ENCODE peak calls at places on chromosome 6, in nine cellular contexts. T is stimulated activated CD4-positive, alpha-beta T cell treated with anti-CD3 and anti-CD28 coated beads, TNF-alpha, amount 100 ng/mL, for 1 hour; J is MM.1S; O is neural crest cell; R is NB4; L is fibroblast of the aortic adventitia; V is sciatic nerve; W is immature natural killer cell; D is tibial nerve. P is an unnamed sample.
A peak's percentile ranks its signal among the peaks of the same experiment; 100 is the strongest.

GRCh38 chr6:8013763-8014162 is 50.4 kb downstream of the BLOC1S5 start:
- DNase-seq in L (no peak), V (no peak), O (no peak), R (no peak), D (no peak), W (no peak), T (no peak), J (no peak), P (no peak)

GRCh38 chr6:150269857-150270223 is 99.0 kb upstream of the IYD start:
- DNase-seq in D (no peak), R (no peak), W (no peak), V (no peak), T (no peak), J (no peak), L (peak; percentile 45), O (no peak), P (no peak)

GRCh38 chr6:43383021-43383667 is 13.7 kb upstream of the ZNF318 start:
- DNase-seq in W (no peak), T (no peak), V (no peak), R (no peak), O (no peak), L (peak; percentile 81), J (no peak), D (no peak), P (no peak)

GRCh38 chr6:121608270-121608669 is 172.8 kb downstream of the GJA1 start:
- DNase-seq in W (no peak), J (no peak), R (no peak), T (no peak), V (no peak), D (no peak), L (no peak), O (no peak), P (no peak)

GRCh38 chr6:15444081-15444731 is 198.3 kb downstream of the JARID2 start:
- DNase-seq in T (no peak), W (no peak), J (no peak), L (no peak), R (no peak), D (no peak), V (no peak), O (no peak), P (no peak)

GRCh38 chr6:11595903-11596302 is 58.4 kb downstream of the TMEM170B start:
- DNase-seq in R (peak; percentile 31), W (no peak), L (no peak), V (no peak), D (no peak), O (no peak), J (no peak), T (no peak), P (no peak)

GRCh38 chr6:6629416-6629815 is 40.9 kb downstream of the LY86 start:
- DNase-seq in L (no peak), D (no peak), W (no peak), O (no peak), R (no peak), V (no peak), T (no peak), J (no peak), P (no peak)

GRCh38 chr6:87636313-87636712 is 46.4 kb downstream of the ORC3 start:
- DNase-seq in J (peak; percentile 72), T (no peak), L (no peak), O (no peak), R (no peak), V (no peak), D (no peak), W (no peak), P (no peak)

GRCh38 chr6:12296255-12296573 is 6.1 kb downstream of the EDN1 start:
- DNase-seq in W (no peak), V (no peak), J (no peak), R (no peak), O (no peak), D (no peak), L (peak; percentile 94), T (no peak), P (no peak)

GRCh38 chr6:157607317-157608109 is 215.5 kb upstream of the SNX9 start:
- DNase-seq in J (no peak), D (no peak), L (no peak), O (no peak), W (no peak), R (peak; percentile 69), T (no peak), V (no peak), P (no peak)

GRCh38 chr6:154732538-154732823 is 735 bp upstream of the SCAF8 start:
- DNase-seq in O (no peak), T (no peak), R (no peak), J (no peak), V (no peak), W (no peak), D (no peak), L (no peak), P (no peak)

GRCh38 chr6:55980627-55981211 is 105.3 kb upstream of the BMP5 start:
- DNase-seq in T (no peak), O (peak; percentile 58), R (peak; percentile 48), D (peak; percentile 65), L (peak; percentile 76), W (no peak), V (no peak), J (peak; percentile 29), P (no peak)

GRCh38 chr6:39263299-39264037 is 34.2 kb upstream of the KCNK5 start:
- DNase-seq in W (no peak), R (peak; percentile 79), V (no peak), L (no peak), D (no peak), J (no peak), O (no peak), T (no peak), P (no peak)

GRCh38 chr6:19538086-19538485 is 299.1 kb upstream of the ID4 start:
- DNase-seq in V (no peak), R (no peak), T (no peak), L (no peak), D (no peak), J (peak; percentile 62), W (no peak), O (no peak), P (no peak)

GRCh38 chr6:2165216-2165725 is 80.1 kb downstream of the GMDS start:
- DNase-seq in D (no peak), R (no peak), T (no peak), O (no peak), J (no peak), L (no peak), V (no peak), W (no peak), P (no peak)

GRCh38 chr6:169669889-169670288 is 31.9 kb downstream of the WDR27 start:
- DNase-seq in V (no peak), R (peak; percentile 39), D (peak; percentile 33), T (no peak), J (no peak), L (no peak), W (no peak), O (no peak), P (peak; percentile 89)

GRCh38 chr6:37005061-37005810 is at the start of gene FGD2:
- DNase-seq in J (no peak), D (no peak), R (peak; percentile 85), W (no peak), O (no peak), V (no peak), L (no peak), T (no peak), P (no peak)

GRCh38 chr6:106547961-106548453 is 81.3 kb downstream of the RTN4IP1 start:
- DNase-seq in R (peak; percentile 37), V (no peak), J (no peak), T (no peak), D (no peak), O (no peak), W (no peak), L (peak; percentile 81), P (peak; percentile 22)

GRCh38 chr6:69729870-69730449 is 66.8 kb downstream of the LMBRD1 start:
- DNase-seq in R (peak; percentile 7), L (peak; percentile 23), D (no peak), T (no peak), V (no peak), O (no peak), W (no peak), J (peak; percentile 7), P (no peak)

GRCh38 chr6:70150521-70150920 is 152.4 kb downstream of the COL9A1 start:
- DNase-seq in D (no peak), L (no peak), O (no peak), W (no peak), J (no peak), V (no peak), T (no peak), R (no peak), P (no peak)

GRCh38 chr6:42260972-42261371 is 43.3 kb upstream of the MRPS10 start:
- DNase-seq in R (peak; percentile 65), V (no peak), T (no peak), W (peak; percentile 24), O (peak; percentile 26), J (no peak), D (no peak), L (no peak), P (no peak)

GRCh38 chr6:86916393-86916792 is 20.9 kb upstream of the HTR1E start:
- DNase-seq in T (no peak), D (no peak), L (no peak), J (no peak), W (no peak), O (no peak), R (no peak), V (no peak), P (no peak)

GRCh38 chr6:4370066-4370465 is 234.7 kb upstream of the ECI2 start:
- DNase-seq in L (peak; percentile 92), T (no peak), J (no peak), O (no peak), V (no peak), R (no peak), D (no peak), W (no peak), P (no peak)

GRCh38 chr6:125154184-125155135 is 887 bp downstream of the TPD52L1 start:
- DNase-seq in T (no peak), L (peak; percentile 14), V (peak; percentile 61), J (no peak), D (peak; percentile 7), O (peak; percentile 23), W (no peak), R (no peak), P (no peak)

GRCh38 chr6:166351715-166352285 is 9.5 kb upstream of the SFT2D1 start:
- DNase-seq in T (no peak), V (no peak), W (no peak), J (peak; percentile 12), L (no peak), R (peak; percentile 85), O (no peak), D (peak; percentile 13), P (no peak)

GRCh38 chr6:159969204-159969912 is 476 bp downstream of the IGF2R start:
- DNase-seq in O (peak; percentile 44), W (no peak), L (no peak), R (peak; percentile 70), J (no peak), T (no peak), V (peak; percentile 79), D (no peak), P (no peak)

GRCh38 chr6:11364971-11365397 is 132.5 kb upstream of the NEDD9 start:
- DNase-seq in O (no peak), J (no peak), L (no peak), W (no peak), V (no peak), D (peak; percentile 59), R (no peak), T (no peak), P (peak; percentile 90)

GRCh38 chr6:157667211-157668033 is 155.6 kb upstream of the SNX9 start:
- DNase-seq in T (no peak), L (peak; percentile 81), R (peak; percentile 88), W (peak; percentile 34), J (peak; percentile 32), D (peak; percentile 73), V (no peak), O (peak; percentile 61), P (peak; percentile 15)

GRCh38 chr6:13923527-13924145 is 1.1 kb upstream of the RNF182 start:
- DNase-seq in T (no peak), V (no peak), R (peak; percentile 77), J (no peak), D (no peak), O (no peak), L (peak; percentile 25), W (no peak), P (no peak)

GRCh38 chr6:3610206-3610605 is 141.3 kb downstream of the PXDC1 start:
- DNase-seq in V (no peak), D (no peak), R (no peak), L (no peak), T (no peak), W (no peak), O (no peak), J (no peak), P (no peak)

GRCh38 chr6:43943781-43944250 is 173.8 kb downstream of the VEGFA start:
- DNase-seq in O (no peak), D (no peak), R (no peak), W (no peak), J (no peak), L (peak; percentile 30), V (peak; percentile 60), T (no peak), P (no peak)

P was measured in pulmonary artery endothelial cell.